ENCODE peak calls at places on chromosome 22, in ten cellular contexts. One of them, this sample, is unnamed.

GRCh38 chr22:28909375-28909774 is 26.0 kb downstream of the ZNRF3 start:
- DNase-seq in stimulated activated CD4-positive, alpha-beta T cell treated with anti-CD3 and anti-CD28 coated beads, Interleukin-12 subunit alpha, Interleukin-12 subunit beta, amount 100 ng/mL, for 24 hours: peak; percentile 82
- DNase-seq in left lobe of liver: no peak
- DNase-seq in NCI-H2171 treated with DMSO at 0.1 percent for 48 hours: no peak
- DNase-seq in EH: peak; percentile 40
- DNase-seq in A549: no peak
- DNase-seq in neural crest cell: no peak
- DNase-seq in germinal center: no peak
- DNase-seq in mesenchymal stem cell: no peak
- DNase-seq in GM06990: peak; percentile 52
- DNase-seq in this sample: no peak

GRCh38 chr22:41739576-41739975 is 40.3 kb downstream of the MEI1 start:
- DNase-seq in left lobe of liver: no peak
- DNase-seq in stimulated activated CD4-positive, alpha-beta T cell treated with anti-CD3 and anti-CD28 coated beads, Interleukin-12 subunit alpha, Interleukin-12 subunit beta, amount 100 ng/mL, for 24 hours: no peak
- DNase-seq in mesenchymal stem cell: no peak
- DNase-seq in NCI-H2171 treated with DMSO at 0.1 percent for 48 hours: no peak
- DNase-seq in GM06990: no peak
- DNase-seq in A549: no peak
- DNase-seq in neural crest cell: no peak
- DNase-seq in EH: no peak
- DNase-seq in germinal center: no peak
- DNase-seq in this sample: no peak

GRCh38 chr22:50600541-50600940 is at the start of gene MAPK8IP2:
- DNase-seq in A549: no peak
- DNase-seq in EH: no peak
- DNase-seq in left lobe of liver: no peak
- DNase-seq in mesenchymal stem cell: no peak
- DNase-seq in stimulated activated CD4-positive, alpha-beta T cell treated with anti-CD3 and anti-CD28 coated beads, Interleukin-12 subunit alpha, Interleukin-12 subunit beta, amount 100 ng/mL, for 24 hours: no peak
- DNase-seq in germinal center: peak; percentile 38
- DNase-seq in GM06990: no peak
- DNase-seq in NCI-H2171 treated with DMSO at 0.1 percent for 48 hours: peak; percentile 58
- DNase-seq in neural crest cell: no peak
- DNase-seq in this sample: no peak

GRCh38 chr22:20565079-20565734 is 57.8 kb downstream of the MED15 start:
- DNase-seq in left lobe of liver: no peak
- DNase-seq in GM06990: no peak
- DNase-seq in stimulated activated CD4-positive, alpha-beta T cell treated with anti-CD3 and anti-CD28 coated beads, Interleukin-12 subunit alpha, Interleukin-12 subunit beta, amount 100 ng/mL, for 24 hours: no peak
- DNase-seq in mesenchymal stem cell: peak; percentile 64
- DNase-seq in neural crest cell: no peak
- DNase-seq in germinal center: no peak
- DNase-seq in EH: peak; percentile 45
- DNase-seq in NCI-H2171 treated with DMSO at 0.1 percent for 48 hours: no peak
- DNase-seq in A549: no peak
- DNase-seq in this sample: no peak

GRCh38 chr22:42905702-42906183 is 48.7 kb upstream of the ARFGAP3 start:
- DNase-seq in A549: no peak
- DNase-seq in NCI-H2171 treated with DMSO at 0.1 percent for 48 hours: no peak
- DNase-seq in stimulated activated CD4-positive, alpha-beta T cell treated with anti-CD3 and anti-CD28 coated beads, Interleukin-12 subunit alpha, Interleukin-12 subunit beta, amount 100 ng/mL, for 24 hours: no peak
- DNase-seq in neural crest cell: no peak
- DNase-seq in GM06990: no peak
- DNase-seq in left lobe of liver: peak; percentile 97
- DNase-seq in mesenchymal stem cell: no peak
- DNase-seq in EH: no peak
- DNase-seq in germinal center: no peak
- DNase-seq in this sample: no peak

GRCh38 chr22:19228174-19228573 is 49.6 kb upstream of the SLC25A1 start:
- DNase-seq in stimulated activated CD4-positive, alpha-beta T cell treated with anti-CD3 and anti-CD28 coated beads, Interleukin-12 subunit alpha, Interleukin-12 subunit beta, amount 100 ng/mL, for 24 hours: no peak
- DNase-seq in A549: no peak
- DNase-seq in EH: no peak
- DNase-seq in germinal center: no peak
- DNase-seq in mesenchymal stem cell: no peak
- DNase-seq in NCI-H2171 treated with DMSO at 0.1 percent for 48 hours: no peak
- DNase-seq in left lobe of liver: no peak
- DNase-seq in neural crest cell: no peak
- DNase-seq in GM06990: no peak
- DNase-seq in this sample: no peak

GRCh38 chr22:24969588-24970301 is 17.2 kb downstream of the KIAA1671 start:
- DNase-seq in left lobe of liver: peak; percentile 66
- DNase-seq in mesenchymal stem cell: peak; percentile 85
- DNase-seq in stimulated activated CD4-positive, alpha-beta T cell treated with anti-CD3 and anti-CD28 coated beads, Interleukin-12 subunit alpha, Interleukin-12 subunit beta, amount 100 ng/mL, for 24 hours: no peak
- DNase-seq in GM06990: no peak
- DNase-seq in A549: no peak
- DNase-seq in neural crest cell: no peak
- DNase-seq in NCI-H2171 treated with DMSO at 0.1 percent for 48 hours: no peak
- DNase-seq in germinal center: no peak
- DNase-seq in EH: peak; percentile 60
- DNase-seq in this sample: peak; percentile 55

GRCh38 chr22:49299821-49300231 is 527.8 kb downstream of the BRD1 start:
- DNase-seq in stimulated activated CD4-positive, alpha-beta T cell treated with anti-CD3 and anti-CD28 coated beads, Interleukin-12 subunit alpha, Interleukin-12 subunit beta, amount 100 ng/mL, for 24 hours: no peak
- DNase-seq in EH: no peak
- DNase-seq in A549: no peak
- DNase-seq in NCI-H2171 treated with DMSO at 0.1 percent for 48 hours: no peak
- DNase-seq in GM06990: no peak
- DNase-seq in neural crest cell: no peak
- DNase-seq in mesenchymal stem cell: no peak
- DNase-seq in left lobe of liver: no peak
- DNase-seq in germinal center: no peak
- DNase-seq in this sample: no peak

GRCh38 chr22:42365337-42365865 is 66.8 kb downstream of the NFAM1 start:
- DNase-seq in A549: no peak
- DNase-seq in EH: peak; percentile 9
- DNase-seq in stimulated activated CD4-positive, alpha-beta T cell treated with anti-CD3 and anti-CD28 coated beads, Interleukin-12 subunit alpha, Interleukin-12 subunit beta, amount 100 ng/mL, for 24 hours: no peak
- DNase-seq in germinal center: no peak
- DNase-seq in NCI-H2171 treated with DMSO at 0.1 percent for 48 hours: peak; percentile 91
- DNase-seq in left lobe of liver: no peak
- DNase-seq in GM06990: no peak
- DNase-seq in mesenchymal stem cell: no peak
- DNase-seq in neural crest cell: no peak
- DNase-seq in this sample: no peak

GRCh38 chr22:43643362-43643761 is 168.7 kb downstream of the EFCAB6 start:
- DNase-seq in neural crest cell: no peak
- DNase-seq in GM06990: no peak
- DNase-seq in NCI-H2171 treated with DMSO at 0.1 percent for 48 hours: peak; percentile 92
- DNase-seq in A549: no peak
- DNase-seq in mesenchymal stem cell: no peak
- DNase-seq in stimulated activated CD4-positive, alpha-beta T cell treated with anti-CD3 and anti-CD28 coated beads, Interleukin-12 subunit alpha, Interleukin-12 subunit beta, amount 100 ng/mL, for 24 hours: no peak
- DNase-seq in EH: no peak
- DNase-seq in left lobe of liver: no peak
- DNase-seq in germinal center: no peak
- DNase-seq in this sample: no peak

GRCh38 chr22:48863965-48864538 is 963.6 kb downstream of the BRD1 start:
- DNase-seq in A549: no peak
- DNase-seq in EH: no peak
- DNase-seq in GM06990: no peak
- DNase-seq in left lobe of liver: no peak
- DNase-seq in mesenchymal stem cell: no peak
- DNase-seq in germinal center: no peak
- DNase-seq in neural crest cell: no peak
- DNase-seq in NCI-H2171 treated with DMSO at 0.1 percent for 48 hours: no peak
- DNase-seq in stimulated activated CD4-positive, alpha-beta T cell treated with anti-CD3 and anti-CD28 coated beads, Interleukin-12 subunit alpha, Interleukin-12 subunit beta, amount 100 ng/mL, for 24 hours: no peak
- DNase-seq in this sample: no peak

GRCh38 chr22:25909988-25910387 is 168.0 kb downstream of the MYO18B start:
- DNase-seq in A549: no peak
- DNase-seq in germinal center: no peak
- DNase-seq in mesenchymal stem cell: no peak
- DNase-seq in stimulated activated CD4-positive, alpha-beta T cell treated with anti-CD3 and anti-CD28 coated beads, Interleukin-12 subunit alpha, Interleukin-12 subunit beta, amount 100 ng/mL, for 24 hours: no peak
- DNase-seq in NCI-H2171 treated with DMSO at 0.1 percent for 48 hours: no peak
- DNase-seq in left lobe of liver: no peak
- DNase-seq in EH: no peak
- DNase-seq in neural crest cell: no peak
- DNase-seq in GM06990: no peak
- DNase-seq in this sample: no peak

GRCh38 chr22:29664731-29665130 is 55.1 kb upstream of the CABP7 start:
- DNase-seq in GM06990: no peak
- DNase-seq in stimulated activated CD4-positive, alpha-beta T cell treated with anti-CD3 and anti-CD28 coated beads, Interleukin-12 subunit alpha, Interleukin-12 subunit beta, amount 100 ng/mL, for 24 hours: no peak
- DNase-seq in mesenchymal stem cell: peak; percentile 31
- DNase-seq in A549: no peak
- DNase-seq in germinal center: no peak
- DNase-seq in neural crest cell: no peak
- DNase-seq in NCI-H2171 treated with DMSO at 0.1 percent for 48 hours: no peak
- DNase-seq in EH: no peak
- DNase-seq in left lobe of liver: no peak
- DNase-seq in this sample: no peak

GRCh38 chr22:37611202-37611601 is 2.6 kb downstream of the GGA1 start:
- DNase-seq in neural crest cell: no peak
- DNase-seq in stimulated activated CD4-positive, alpha-beta T cell treated with anti-CD3 and anti-CD28 coated beads, Interleukin-12 subunit alpha, Interleukin-12 subunit beta, amount 100 ng/mL, for 24 hours: no peak
- DNase-seq in EH: no peak
- DNase-seq in A549: no peak
- DNase-seq in NCI-H2171 treated with DMSO at 0.1 percent for 48 hours: no peak
- DNase-seq in GM06990: no peak
- DNase-seq in mesenchymal stem cell: no peak
- DNase-seq in left lobe of liver: no peak
- DNase-seq in germinal center: peak; percentile 0
- DNase-seq in this sample: no peak

GRCh38 chr22:17847360-17848078 is 73.2 kb upstream of the BID start:
- DNase-seq in mesenchymal stem cell: no peak
- DNase-seq in GM06990: no peak
- DNase-seq in neural crest cell: no peak
- DNase-seq in stimulated activated CD4-positive, alpha-beta T cell treated with anti-CD3 and anti-CD28 coated beads, Interleukin-12 subunit alpha, Interleukin-12 subunit beta, amount 100 ng/mL, for 24 hours: no peak
- DNase-seq in EH: no peak
- DNase-seq in A549: no peak
- DNase-seq in left lobe of liver: no peak
- DNase-seq in NCI-H2171 treated with DMSO at 0.1 percent for 48 hours: peak; percentile 56
- DNase-seq in germinal center: no peak
- DNase-seq in this sample: peak; percentile 48

GRCh38 chr22:45884201-45885067 is 92.5 kb downstream of the WNT7B start:
- DNase-seq in A549: no peak
- DNase-seq in mesenchymal stem cell: no peak
- DNase-seq in left lobe of liver: no peak
- DNase-seq in neural crest cell: no peak
- DNase-seq in EH: no peak
- DNase-seq in GM06990: no peak
- DNase-seq in NCI-H2171 treated with DMSO at 0.1 percent for 48 hours: no peak
- DNase-seq in stimulated activated CD4-positive, alpha-beta T cell treated with anti-CD3 and anti-CD28 coated beads, Interleukin-12 subunit alpha, Interleukin-12 subunit beta, amount 100 ng/mL, for 24 hours: no peak
- DNase-seq in germinal center: no peak
- DNase-seq in this sample: no peak

GRCh38 chr22:50228366-50228765 is 16.5 kb downstream of the TUBGCP6 start:
- DNase-seq in left lobe of liver: no peak
- DNase-seq in germinal center: no peak
- DNase-seq in NCI-H2171 treated with DMSO at 0.1 percent for 48 hours: no peak
- DNase-seq in neural crest cell: no peak
- DNase-seq in A549: no peak
- DNase-seq in stimulated activated CD4-positive, alpha-beta T cell treated with anti-CD3 and anti-CD28 coated beads, Interleukin-12 subunit alpha, Interleukin-12 subunit beta, amount 100 ng/mL, for 24 hours: no peak
- DNase-seq in EH: no peak
- DNase-seq in mesenchymal stem cell: no peak
- DNase-seq in GM06990: no peak
- DNase-seq in this sample: no peak

GRCh38 chr22:37496651-37497599 is 10.7 kb upstream of the MFNG start:
- DNase-seq in left lobe of liver: no peak
- DNase-seq in EH: peak; percentile 95
- DNase-seq in GM06990: no peak
- DNase-seq in mesenchymal stem cell: peak; percentile 76
- DNase-seq in germinal center: no peak
- DNase-seq in neural crest cell: no peak
- DNase-seq in NCI-H2171 treated with DMSO at 0.1 percent for 48 hours: no peak
- DNase-seq in stimulated activated CD4-positive, alpha-beta T cell treated with anti-CD3 and anti-CD28 coated beads, Interleukin-12 subunit alpha, Interleukin-12 subunit beta, amount 100 ng/mL, for 24 hours: no peak
- DNase-seq in A549: peak; percentile 31
- DNase-seq in this sample: peak; percentile 98

GRCh38 chr22:39693943-39694500 is 123.5 kb downstream of the CACNA1I start:
- DNase-seq in A549: no peak
- DNase-seq in mesenchymal stem cell: no peak
- DNase-seq in left lobe of liver: no peak
- DNase-seq in neural crest cell: no peak
- DNase-seq in GM06990: no peak
- DNase-seq in EH: no peak
- DNase-seq in stimulated activated CD4-positive, alpha-beta T cell treated with anti-CD3 and anti-CD28 coated beads, Interleukin-12 subunit alpha, Interleukin-12 subunit beta, amount 100 ng/mL, for 24 hours: no peak
- DNase-seq in germinal center: no peak
- DNase-seq in NCI-H2171 treated with DMSO at 0.1 percent for 48 hours: no peak
- DNase-seq in this sample: no peak

GRCh38 chr22:46381142-46381541 is 45.6 kb downstream of the TRMU start:
- DNase-seq in GM06990: no peak
- DNase-seq in NCI-H2171 treated with DMSO at 0.1 percent for 48 hours: no peak
- DNase-seq in neural crest cell: no peak
- DNase-seq in stimulated activated CD4-positive, alpha-beta T cell treated with anti-CD3 and anti-CD28 coated beads, Interleukin-12 subunit alpha, Interleukin-12 subunit beta, amount 100 ng/mL, for 24 hours: no peak
- DNase-seq in germinal center: no peak
- DNase-seq in mesenchymal stem cell: no peak
- DNase-seq in left lobe of liver: no peak
- DNase-seq in EH: peak; percentile 59
- DNase-seq in A549: peak; percentile 61
- DNase-seq in this sample: peak; percentile 54

GRCh38 chr22:30435674-30436126 is 10.1 kb downstream of the MTFP1 start:
- DNase-seq in mesenchymal stem cell: no peak
- DNase-seq in neural crest cell: no peak
- DNase-seq in EH: no peak
- DNase-seq in left lobe of liver: no peak
- DNase-seq in NCI-H2171 treated with DMSO at 0.1 percent for 48 hours: peak; percentile 90
- DNase-seq in GM06990: peak; percentile 35
- DNase-seq in stimulated activated CD4-positive, alpha-beta T cell treated with anti-CD3 and anti-CD28 coated beads, Interleukin-12 subunit alpha, Interleukin-12 subunit beta, amount 100 ng/mL, for 24 hours: peak; percentile 56
- DNase-seq in A549: no peak
- DNase-seq in germinal center: peak; percentile 57
- DNase-seq in this sample: no peak

GRCh38 chr22:45317551-45318167 is 7.9 kb downstream of the FAM118A start:
- DNase-seq in EH: peak; percentile 32
- DNase-seq in GM06990: no peak
- DNase-seq in left lobe of liver: peak; percentile 81
- DNase-seq in NCI-H2171 treated with DMSO at 0.1 percent for 48 hours: peak; percentile 69
- DNase-seq in stimulated activated CD4-positive, alpha-beta T cell treated with anti-CD3 and anti-CD28 coated beads, Interleukin-12 subunit alpha, Interleukin-12 subunit beta, amount 100 ng/mL, for 24 hours: no peak
- DNase-seq in A549: no peak
- DNase-seq in neural crest cell: no peak
- DNase-seq in germinal center: no peak
- DNase-seq in mesenchymal stem cell: peak; percentile 17
- DNase-seq in this sample: peak; percentile 20

GRCh38 chr22:37431811-37432707 is 4.8 kb upstream of the ELFN2 start:
- DNase-seq in A549: peak; percentile 75
- DNase-seq in neural crest cell: no peak
- DNase-seq in left lobe of liver: no peak
- DNase-seq in GM06990: peak; percentile 45
- DNase-seq in EH: peak; percentile 98
- DNase-seq in mesenchymal stem cell: peak; percentile 95
- DNase-seq in stimulated activated CD4-positive, alpha-beta T cell treated with anti-CD3 and anti-CD28 coated beads, Interleukin-12 subunit alpha, Interleukin-12 subunit beta, amount 100 ng/mL, for 24 hours: peak; percentile 48
- DNase-seq in NCI-H2171 treated with DMSO at 0.1 percent for 48 hours: no peak
- DNase-seq in germinal center: no peak
- DNase-seq in this sample: peak; percentile 99

GRCh38 chr22:40385041-40385782 is 14.8 kb downstream of the SGSM3 start:
- DNase-seq in GM06990: peak; percentile 34
- DNase-seq in NCI-H2171 treated with DMSO at 0.1 percent for 48 hours: no peak
- DNase-seq in neural crest cell: no peak
- DNase-seq in stimulated activated CD4-positive, alpha-beta T cell treated with anti-CD3 and anti-CD28 coated beads, Interleukin-12 subunit alpha, Interleukin-12 subunit beta, amount 100 ng/mL, for 24 hours: no peak
- DNase-seq in A549: no peak
- DNase-seq in left lobe of liver: no peak
- DNase-seq in germinal center: peak; percentile 73
- DNase-seq in mesenchymal stem cell: no peak
- DNase-seq in EH: no peak
- DNase-seq in this sample: no peak

GRCh38 chr22:36008565-36008964 is 20.1 kb downstream of the RBFOX2 start:
- DNase-seq in neural crest cell: no peak
- DNase-seq in germinal center: no peak
- DNase-seq in NCI-H2171 treated with DMSO at 0.1 percent for 48 hours: no peak
- DNase-seq in mesenchymal stem cell: peak; percentile 44
- DNase-seq in GM06990: no peak
- DNase-seq in stimulated activated CD4-positive, alpha-beta T cell treated with anti-CD3 and anti-CD28 coated beads, Interleukin-12 subunit alpha, Interleukin-12 subunit beta, amount 100 ng/mL, for 24 hours: no peak
- DNase-seq in EH: no peak
- DNase-seq in A549: no peak
- DNase-seq in left lobe of liver: no peak
- DNase-seq in this sample: no peak

GRCh38 chr22:20138417-20138738 is 6.8 kb downstream of the ZDHHC8 start:
- DNase-seq in GM06990: no peak
- DNase-seq in NCI-H2171 treated with DMSO at 0.1 percent for 48 hours: no peak
- DNase-seq in stimulated activated CD4-positive, alpha-beta T cell treated with anti-CD3 and anti-CD28 coated beads, Interleukin-12 subunit alpha, Interleukin-12 subunit beta, amount 100 ng/mL, for 24 hours: no peak
- DNase-seq in left lobe of liver: no peak
- DNase-seq in germinal center: no peak
- DNase-seq in neural crest cell: no peak
- DNase-seq in mesenchymal stem cell: no peak
- DNase-seq in A549: no peak
- DNase-seq in EH: no peak
- DNase-seq in this sample: no peak

GRCh38 chr22:19664406-19664805 is 49.9 kb upstream of the SEPTIN5 start:
- DNase-seq in neural crest cell: no peak
- DNase-seq in germinal center: no peak
- DNase-seq in left lobe of liver: no peak
- DNase-seq in mesenchymal stem cell: no peak
- DNase-seq in stimulated activated CD4-positive, alpha-beta T cell treated with anti-CD3 and anti-CD28 coated beads, Interleukin-12 subunit alpha, Interleukin-12 subunit beta, amount 100 ng/mL, for 24 hours: no peak
- DNase-seq in GM06990: no peak
- DNase-seq in NCI-H2171 treated with DMSO at 0.1 percent for 48 hours: no peak
- DNase-seq in A549: no peak
- DNase-seq in EH: no peak
- DNase-seq in this sample: no peak

GRCh38 chr22:47395481-47395880 is 633.0 kb downstream of the TBC1D22A start:
- DNase-seq in left lobe of liver: no peak
- DNase-seq in A549: peak; percentile 25
- DNase-seq in neural crest cell: no peak
- DNase-seq in NCI-H2171 treated with DMSO at 0.1 percent for 48 hours: no peak
- DNase-seq in stimulated activated CD4-positive, alpha-beta T cell treated with anti-CD3 and anti-CD28 coated beads, Interleukin-12 subunit alpha, Interleukin-12 subunit beta, amount 100 ng/mL, for 24 hours: no peak
- DNase-seq in EH: no peak
- DNase-seq in germinal center: no peak
- DNase-seq in GM06990: no peak
- DNase-seq in mesenchymal stem cell: no peak
- DNase-seq in this sample: no peak